ENCODE peak calls at places on chromosome 15, in seven cellular contexts. One of them, this sample, is unnamed.

GRCh38 chr15:90271459-90272166 is 6.1 kb downstream of the NGRN start:
- DNase-seq in hepatocyte: no peak
- DNase-seq in fibroblast of the aortic adventitia: no peak
- DNase-seq in WTC11: no peak
- DNase-seq in fibroblast of lung: no peak
- DNase-seq in foreskin fibroblast: no peak
- DNase-seq in body of pancreas: no peak
- DNase-seq in this sample: no peak

GRCh38 chr15:58761010-58761388 is 10.1 kb upstream of the MINDY2 start:
- DNase-seq in hepatocyte: no peak
- DNase-seq in fibroblast of the aortic adventitia: no peak
- DNase-seq in WTC11: no peak
- DNase-seq in fibroblast of lung: no peak
- DNase-seq in foreskin fibroblast: no peak
- DNase-seq in body of pancreas: no peak
- DNase-seq in this sample: no peak

GRCh38 chr15:100833432-100834389 is 45.9 kb upstream of the ALDH1A3 start:
- DNase-seq in hepatocyte: no peak
- DNase-seq in fibroblast of the aortic adventitia: no peak
- DNase-seq in WTC11: no peak
- DNase-seq in fibroblast of lung: no peak
- DNase-seq in foreskin fibroblast: no peak
- DNase-seq in body of pancreas: no peak
- DNase-seq in this sample: no peak

GRCh38 chr15:58329781-58330467 is 101.9 kb upstream of the LIPC start:
- DNase-seq in hepatocyte: peak
- DNase-seq in fibroblast of the aortic adventitia: no peak
- DNase-seq in WTC11: no peak
- DNase-seq in fibroblast of lung: no peak
- DNase-seq in foreskin fibroblast: no peak
- DNase-seq in body of pancreas: peak
- DNase-seq in this sample: no peak

GRCh38 chr15:43800286-43801136 is at the start of gene HYPK:
- DNase-seq in hepatocyte: peak
- DNase-seq in fibroblast of the aortic adventitia: peak
- DNase-seq in WTC11: peak
- DNase-seq in fibroblast of lung: peak
- DNase-seq in foreskin fibroblast: peak
- DNase-seq in body of pancreas: peak
- DNase-seq in this sample: peak

GRCh38 chr15:62816342-62817059 is 226.0 kb upstream of the TPM1 start:
- DNase-seq in hepatocyte: no peak
- DNase-seq in fibroblast of the aortic adventitia: peak
- DNase-seq in WTC11: no peak
- DNase-seq in fibroblast of lung: peak
- DNase-seq in foreskin fibroblast: no peak
- DNase-seq in body of pancreas: no peak
- DNase-seq in this sample: no peak

GRCh38 chr15:52011711-52012144 is 7.3 kb upstream of the MAPK6 start:
- DNase-seq in hepatocyte: no peak
- DNase-seq in fibroblast of the aortic adventitia: peak
- DNase-seq in WTC11: no peak
- DNase-seq in fibroblast of lung: peak
- DNase-seq in foreskin fibroblast: peak
- DNase-seq in body of pancreas: no peak
- DNase-seq in this sample: no peak

GRCh38 chr15:25710184-25710583 is 152.9 kb downstream of the ATP10A start:
- DNase-seq in hepatocyte: peak
- DNase-seq in fibroblast of the aortic adventitia: peak
- DNase-seq in WTC11: peak
- DNase-seq in fibroblast of lung: no peak
- DNase-seq in foreskin fibroblast: peak
- DNase-seq in body of pancreas: peak
- DNase-seq in this sample: peak

GRCh38 chr15:92391640-92392039 is 2.0 kb upstream of the ST8SIA2 start:
- DNase-seq in hepatocyte: peak
- DNase-seq in fibroblast of the aortic adventitia: peak
- DNase-seq in WTC11: peak
- DNase-seq in fibroblast of lung: peak
- DNase-seq in foreskin fibroblast: no peak
- DNase-seq in body of pancreas: no peak
- DNase-seq in this sample: no peak

GRCh38 chr15:97977734-97978133 is 17.2 kb downstream of the ARRDC4 start:
- DNase-seq in hepatocyte: no peak
- DNase-seq in fibroblast of the aortic adventitia: no peak
- DNase-seq in WTC11: no peak
- DNase-seq in fibroblast of lung: no peak
- DNase-seq in foreskin fibroblast: no peak
- DNase-seq in body of pancreas: peak
- DNase-seq in this sample: no peak

GRCh38 chr15:56469484-56469883 is 4.5 kb upstream of the MNS1 start:
- DNase-seq in hepatocyte: no peak
- DNase-seq in fibroblast of the aortic adventitia: no peak
- DNase-seq in WTC11: no peak
- DNase-seq in fibroblast of lung: no peak
- DNase-seq in foreskin fibroblast: no peak
- DNase-seq in body of pancreas: no peak
- DNase-seq in this sample: no peak

GRCh38 chr15:65097651-65098263 is 17.2 kb downstream of the UBAP1L start:
- DNase-seq in hepatocyte: no peak
- DNase-seq in fibroblast of the aortic adventitia: no peak
- DNase-seq in WTC11: no peak
- DNase-seq in fibroblast of lung: no peak
- DNase-seq in foreskin fibroblast: no peak
- DNase-seq in body of pancreas: no peak
- DNase-seq in this sample: no peak

GRCh38 chr15:72175186-72176044 is 22.2 kb downstream of the GRAMD2A start:
- DNase-seq in hepatocyte: no peak
- DNase-seq in fibroblast of the aortic adventitia: no peak
- DNase-seq in WTC11: no peak
- DNase-seq in fibroblast of lung: no peak
- DNase-seq in foreskin fibroblast: no peak
- DNase-seq in body of pancreas: no peak
- DNase-seq in this sample: no peak

GRCh38 chr15:68312701-68313204 is 35.2 kb downstream of the FEM1B start:
- DNase-seq in hepatocyte: no peak
- DNase-seq in fibroblast of the aortic adventitia: no peak
- DNase-seq in WTC11: no peak
- DNase-seq in fibroblast of lung: peak
- DNase-seq in foreskin fibroblast: no peak
- DNase-seq in body of pancreas: no peak
- DNase-seq in this sample: peak

GRCh38 chr15:98075441-98075840 is 114.9 kb downstream of the ARRDC4 start:
- DNase-seq in hepatocyte: no peak
- DNase-seq in fibroblast of the aortic adventitia: no peak
- DNase-seq in WTC11: no peak
- DNase-seq in fibroblast of lung: no peak
- DNase-seq in foreskin fibroblast: no peak
- DNase-seq in body of pancreas: no peak
- DNase-seq in this sample: no peak

GRCh38 chr15:61049003-61049402 is 180.1 kb downstream of the RORA start:
- DNase-seq in hepatocyte: no peak
- DNase-seq in fibroblast of the aortic adventitia: no peak
- DNase-seq in WTC11: no peak
- DNase-seq in fibroblast of lung: no peak
- DNase-seq in foreskin fibroblast: peak
- DNase-seq in body of pancreas: no peak
- DNase-seq in this sample: no peak

GRCh38 chr15:50685191-50685975 is 1.2 kb downstream of the TRPM7 start:
- DNase-seq in hepatocyte: no peak
- DNase-seq in fibroblast of the aortic adventitia: peak
- DNase-seq in WTC11: no peak
- DNase-seq in fibroblast of lung: peak
- DNase-seq in foreskin fibroblast: peak
- DNase-seq in body of pancreas: no peak
- DNase-seq in this sample: no peak

GRCh38 chr15:61659571-61660190 is 400.6 kb downstream of the VPS13C start:
- DNase-seq in hepatocyte: no peak
- DNase-seq in fibroblast of the aortic adventitia: no peak
- DNase-seq in WTC11: no peak
- DNase-seq in fibroblast of lung: peak
- DNase-seq in foreskin fibroblast: peak
- DNase-seq in body of pancreas: no peak
- DNase-seq in this sample: no peak

GRCh38 chr15:83471307-83471866 is 24.2 kb downstream of the SH3GL3 start:
- DNase-seq in hepatocyte: no peak
- DNase-seq in fibroblast of the aortic adventitia: no peak
- DNase-seq in WTC11: no peak
- DNase-seq in fibroblast of lung: no peak
- DNase-seq in foreskin fibroblast: no peak
- DNase-seq in body of pancreas: no peak
- DNase-seq in this sample: no peak

GRCh38 chr15:41891946-41892345 is 1.9 kb downstream of the SPTBN5 start:
- DNase-seq in hepatocyte: no peak
- DNase-seq in fibroblast of the aortic adventitia: no peak
- DNase-seq in WTC11: no peak
- DNase-seq in fibroblast of lung: no peak
- DNase-seq in foreskin fibroblast: no peak
- DNase-seq in body of pancreas: peak
- DNase-seq in this sample: no peak

GRCh38 chr15:90201944-90202375 is 830 bp downstream of the SEMA4B start:
- DNase-seq in hepatocyte: no peak
- DNase-seq in fibroblast of the aortic adventitia: no peak
- DNase-seq in WTC11: peak
- DNase-seq in fibroblast of lung: no peak
- DNase-seq in foreskin fibroblast: peak
- DNase-seq in body of pancreas: peak
- DNase-seq in this sample: no peak

GRCh38 chr15:62624541-62625399 is 417.8 kb upstream of the TPM1 start:
- DNase-seq in hepatocyte: no peak
- DNase-seq in fibroblast of the aortic adventitia: peak
- DNase-seq in WTC11: no peak
- DNase-seq in fibroblast of lung: peak
- DNase-seq in foreskin fibroblast: peak
- DNase-seq in body of pancreas: no peak
- DNase-seq in this sample: no peak

GRCh38 chr15:28943611-28944230 is 57.9 kb downstream of the APBA2 start:
- DNase-seq in hepatocyte: no peak
- DNase-seq in fibroblast of the aortic adventitia: no peak
- DNase-seq in WTC11: no peak
- DNase-seq in fibroblast of lung: no peak
- DNase-seq in foreskin fibroblast: no peak
- DNase-seq in body of pancreas: no peak
- DNase-seq in this sample: no peak

GRCh38 chr15:74653426-74654082 is 37.9 kb downstream of the CLK3 start:
- DNase-seq in hepatocyte: no peak
- DNase-seq in fibroblast of the aortic adventitia: peak
- DNase-seq in WTC11: no peak
- DNase-seq in fibroblast of lung: peak
- DNase-seq in foreskin fibroblast: peak
- DNase-seq in body of pancreas: no peak
- DNase-seq in this sample: no peak

GRCh38 chr15:40003491-40003916 is 35.5 kb downstream of the SRP14 start:
- DNase-seq in hepatocyte: no peak
- DNase-seq in fibroblast of the aortic adventitia: no peak
- DNase-seq in WTC11: no peak
- DNase-seq in fibroblast of lung: no peak
- DNase-seq in foreskin fibroblast: no peak
- DNase-seq in body of pancreas: no peak
- DNase-seq in this sample: no peak
- TF ChIP-seq CTCF in hepatocyte: no peak
- TF ChIP-seq CTCF in fibroblast of the aortic adventitia: no peak
- TF ChIP-seq CTCF in WTC11: no peak
- TF ChIP-seq CTCF in fibroblast of lung: no peak
- TF ChIP-seq CTCF in foreskin fibroblast: no peak
- TF ChIP-seq CTCF in body of pancreas: no peak
- TF ChIP-seq CTCF in this sample: no peak

GRCh38 chr15:48281674-48282073 is 49.6 kb upstream of the DUT start:
- DNase-seq in hepatocyte: no peak
- DNase-seq in fibroblast of the aortic adventitia: no peak
- DNase-seq in WTC11: no peak
- DNase-seq in fibroblast of lung: no peak
- DNase-seq in foreskin fibroblast: peak
- DNase-seq in body of pancreas: no peak
- DNase-seq in this sample: no peak
- TF ChIP-seq CTCF in hepatocyte: no peak
- TF ChIP-seq CTCF in fibroblast of the aortic adventitia: no peak
- TF ChIP-seq CTCF in WTC11: no peak
- TF ChIP-seq CTCF in fibroblast of lung: peak
- TF ChIP-seq CTCF in foreskin fibroblast: no peak
- TF ChIP-seq CTCF in body of pancreas: no peak
- TF ChIP-seq CTCF in this sample: no peak

GRCh38 chr15:34266751-34267150 is 41.9 kb downstream of the EMC4 start:
- DNase-seq in hepatocyte: no peak
- DNase-seq in fibroblast of the aortic adventitia: no peak
- DNase-seq in WTC11: no peak
- DNase-seq in fibroblast of lung: no peak
- DNase-seq in foreskin fibroblast: no peak
- DNase-seq in body of pancreas: no peak
- DNase-seq in this sample: no peak

GRCh38 chr15:34275721-34276120 is 50.9 kb downstream of the EMC4 start:
- DNase-seq in hepatocyte: no peak
- DNase-seq in fibroblast of the aortic adventitia: no peak
- DNase-seq in WTC11: no peak
- DNase-seq in fibroblast of lung: no peak
- DNase-seq in foreskin fibroblast: peak
- DNase-seq in body of pancreas: no peak
- DNase-seq in this sample: no peak

GRCh38 chr15:34275154-34275553 is 50.3 kb downstream of the EMC4 start:
- DNase-seq in hepatocyte: no peak
- DNase-seq in fibroblast of the aortic adventitia: no peak
- DNase-seq in WTC11: no peak
- DNase-seq in fibroblast of lung: peak
- DNase-seq in foreskin fibroblast: peak
- DNase-seq in body of pancreas: no peak
- DNase-seq in this sample: no peak

DNA sequence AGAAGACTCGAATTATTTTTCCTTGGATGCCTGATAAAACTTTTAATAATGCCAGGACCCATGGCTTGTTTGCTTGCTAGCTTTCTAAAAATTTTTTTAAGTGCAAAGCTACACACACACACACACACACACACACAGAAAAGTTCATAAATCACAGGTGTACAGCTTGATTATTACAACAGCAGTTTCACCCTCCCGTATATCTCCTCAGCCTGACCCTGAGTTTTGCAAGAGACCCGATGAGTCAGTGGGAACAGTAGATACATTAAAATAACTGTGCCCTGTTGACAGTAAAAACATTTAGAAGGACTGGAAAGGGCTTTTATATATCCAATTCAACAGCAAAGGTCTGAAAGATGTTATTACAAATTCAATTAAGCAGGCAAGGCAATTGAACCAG is 46.7 kb downstream of the EMC4 start:
- DNase-seq in hepatocyte: peak
- DNase-seq in fibroblast of the aortic adventitia: peak
- DNase-seq in WTC11: no peak
- DNase-seq in fibroblast of lung: peak
- DNase-seq in foreskin fibroblast: peak
- DNase-seq in body of pancreas: no peak
- DNase-seq in this sample: no peak
- TF ChIP-seq CTCF in hepatocyte: no peak
- TF ChIP-seq CTCF in fibroblast of the aortic adventitia: no peak
- TF ChIP-seq CTCF in WTC11: no peak
- TF ChIP-seq CTCF in fibroblast of lung: no peak
- TF ChIP-seq CTCF in foreskin fibroblast: no peak
- TF ChIP-seq CTCF in body of pancreas: no peak
- TF ChIP-seq CTCF in this sample: no peak

DNA sequence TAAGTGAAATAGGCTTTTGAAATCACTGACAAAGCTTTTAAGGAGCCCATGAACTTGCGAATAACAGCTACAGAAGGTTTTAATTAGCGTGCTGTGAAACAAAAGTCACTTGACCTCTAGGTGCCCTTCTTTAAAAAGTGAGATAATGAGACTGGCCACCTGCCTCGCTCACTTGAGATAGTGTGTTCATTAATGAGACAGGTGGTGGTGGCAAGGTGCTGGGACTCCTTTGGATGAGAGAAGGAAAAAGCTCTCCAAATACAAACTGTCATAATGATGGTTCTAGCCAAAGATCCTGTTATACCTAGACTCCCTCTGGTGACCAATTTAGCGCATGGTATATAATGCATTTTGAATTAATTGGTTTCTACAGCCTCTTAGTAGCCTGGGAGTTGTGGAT is 22.7 kb upstream of the IREB2 start:
- DNase-seq in hepatocyte: peak
- DNase-seq in fibroblast of the aortic adventitia: peak
- DNase-seq in WTC11: no peak
- DNase-seq in fibroblast of lung: peak
- DNase-seq in foreskin fibroblast: peak
- DNase-seq in body of pancreas: no peak
- DNase-seq in this sample: no peak
- TF ChIP-seq CTCF in hepatocyte: peak
- TF ChIP-seq CTCF in fibroblast of the aortic adventitia: peak
- TF ChIP-seq CTCF in WTC11: no peak
- TF ChIP-seq CTCF in fibroblast of lung: peak
- TF ChIP-seq CTCF in foreskin fibroblast: peak
- TF ChIP-seq CTCF in body of pancreas: no peak
- TF ChIP-seq CTCF in this sample: no peak